ENCODE peak calls at places on chromosome 10, in seven cellular contexts. Q, D, V, O, X, W and C are unnamed samples.

GRCh38 chr10:68239596-68240150 is 7.8 kb upstream of the ATOH7 start:
- DNase-seq in Q (no peak), D (no peak), V (no peak), O (no peak), X (no peak), W (no peak), C (no peak)

GRCh38 chr10:100174699-100175677 is 10.8 kb downstream of the ERLIN1 start:
- DNase-seq in Q (no peak), D (no peak), V (no peak), O (no peak), X (no peak), W (no peak), C (no peak)

GRCh38 chr10:48470115-48470892 is 134.6 kb downstream of the ARHGAP22 start:
- DNase-seq in Q (no peak), D (peak), V (no peak), O (no peak), X (no peak), W (no peak), C (no peak)

GRCh38 chr10:106565546-106565945 is 599.0 kb downstream of the SORCS1 start:
- DNase-seq in Q (no peak), D (peak), V (no peak), O (no peak), X (no peak), W (no peak), C (no peak)

GRCh38 chr10:3043512-3044368 is 23.6 kb upstream of the PFKP start:
- DNase-seq in Q (peak), D (peak), V (peak), O (peak), X (peak), W (peak), C (no peak)

GRCh38 chr10:15898046-15898445 is 37.7 kb upstream of the MINDY3 start:
- DNase-seq in Q (peak), D (peak), V (no peak), O (peak), X (no peak), W (no peak), C (no peak)

GRCh38 chr10:86242761-86243160 is 123.8 kb downstream of the GRID1 start:
- DNase-seq in Q (no peak), D (no peak), V (no peak), O (no peak), X (no peak), W (no peak), C (no peak)

GRCh38 chr10:50431118-50431517 is 179.8 kb upstream of the ASAH2 start:
- DNase-seq in Q (no peak), D (peak), V (no peak), O (no peak), X (no peak), W (peak), C (no peak)

GRCh38 chr10:117134084-117135025 is 3.7 kb downstream of the VAX1 start:
- DNase-seq in Q (no peak), D (no peak), V (no peak), O (no peak), X (no peak), W (no peak), C (peak)

GRCh38 chr10:133405844-133406527 is 12.0 kb downstream of the MTG1 start:
- DNase-seq in Q (no peak), D (no peak), V (no peak), O (no peak), X (no peak), W (peak), C (no peak)

GRCh38 chr10:123882681-123883445 is 8.7 kb downstream of the CPXM2 start:
- DNase-seq in Q (no peak), D (no peak), V (no peak), O (no peak), X (no peak), W (no peak), C (no peak)

GRCh38 chr10:65377687-65378086 is 1548.1 kb upstream of the LRRTM3 start:
- DNase-seq in Q (no peak), D (no peak), V (no peak), O (no peak), X (no peak), W (no peak), C (no peak)

GRCh38 chr10:111087331-111087756 is 10.5 kb downstream of the ADRA2A start:
- DNase-seq in Q (no peak), D (no peak), V (peak), O (no peak), X (no peak), W (no peak), C (no peak)